ENCODE peak calls at places on chromosomes 16 and 17, in five cellular contexts. B, V, X, Q and H are unnamed samples.

GRCh38 chr16:2025878-2026460 is 733 bp upstream of the NHERF2 start:
- DNase-seq in B (no peak), V (no peak), X (no peak), Q (no peak), H (no peak)

GRCh38 chr17:63634816-63635215 is 12.6 kb downstream of the MAP3K3 start:
- DNase-seq in B (no peak), V (no peak), X (no peak), Q (no peak), H (no peak)

GRCh38 chr16:2043980-2044451 is 3.6 kb downstream of the NTHL1 start:
- DNase-seq in B (no peak), V (no peak), X (no peak), Q (peak), H (peak)

GRCh38 chr17:50685334-50685665 is 22.4 kb downstream of the ANKRD40 start:
- DNase-seq in B (no peak), V (no peak), X (no peak), Q (no peak), H (no peak)

GRCh38 chr16:13779676-13780075 is 140.3 kb upstream of the ERCC4 start:
- DNase-seq in B (no peak), V (peak), X (peak), Q (no peak), H (peak)

GRCh38 chr17:49576906-49577650 is 1.4 kb downstream of the NXPH3 start:
- DNase-seq in B (no peak), V (no peak), X (no peak), Q (no peak), H (no peak)

GRCh38 chr17:9414471-9414870 is 161.1 kb downstream of the STX8 start:
- DNase-seq in B (no peak), V (peak), X (no peak), Q (no peak), H (no peak)

GRCh38 chr17:17833664-17834357 is 3.0 kb downstream of the SREBF1 start:
- DNase-seq in B (no peak), V (peak), X (no peak), Q (no peak), H (no peak)

GRCh38 chr16:86664518-86665318 is 86.4 kb downstream of the FOXL1 start:
- DNase-seq in B (peak), V (no peak), X (no peak), Q (no peak), H (no peak)

GRCh38 chr16:57781741-57782606 is 20.3 kb downstream of the KIFC3 start:
- DNase-seq in B (no peak), V (no peak), X (no peak), Q (no peak), H (peak)

GRCh38 chr16:55488306-55488705 is 9.3 kb downstream of the MMP2 start:
- DNase-seq in B (no peak), V (no peak), X (no peak), Q (no peak), H (no peak)

GRCh38 chr16:66409156-66409555 is 17.9 kb upstream of the BEAN1 start:
- DNase-seq in B (no peak), V (no peak), X (no peak), Q (no peak), H (no peak)

GRCh38 chr17:73429440-73430164 is 117.8 kb upstream of the CDC42EP4 start:
- DNase-seq in B (peak), V (peak), X (peak), Q (peak), H (peak)

GRCh38 chr16:77213542-77214108 is 14.4 kb downstream of the SYCE1L start:
- DNase-seq in B (no peak), V (no peak), X (no peak), Q (peak), H (peak)

GRCh38 chr17:58277107-58277506 is 3.6 kb downstream of the MPO start:
- DNase-seq in B (no peak), V (peak), X (no peak), Q (no peak), H (peak)

GRCh38 chr16:23365602-23366240 is 63.6 kb downstream of the SCNN1B start:
- DNase-seq in B (no peak), V (peak), X (no peak), Q (no peak), H (peak)